ENCODE peak calls at places on chromosomes 1 and 21, in eight cellular contexts. K is activated CD4-positive, alpha-beta T cell treated with anti-CD3 and anti-CD28 coated beads, Interleukin-2, amount 50 U/mL, for 1 hour; V is GM23248; A is Panc1; X is right lobe of liver; N is HTR-8/SVneo; U is stimulated activated CD8-positive, alpha-beta memory T cell treated with anti-CD3 and anti-CD28 coated beads, Interleukin-15, amount 100 ng/mL, for 1 hour; L is A172. S is an unnamed sample.

GRCh38 chr1:91736999-91737615 is 148.8 kb downstream of the TGFBR3 start:
- DNase-seq in L (peak), N (peak), V (peak), X (no peak), A (peak), U (no peak), K (no peak), S (no peak)

GRCh38 chr1:226310123-226310540 is 1.2 kb upstream of the LIN9 start:
- DNase-seq in V (no peak), L (peak), X (no peak), N (no peak), U (no peak), A (no peak), K (no peak), S (peak)

GRCh38 chr1:233607252-233608119 is 6.4 kb upstream of the KCNK1 start:
- DNase-seq in A (no peak), L (no peak), X (peak), N (no peak), K (no peak), U (no peak), V (peak), S (no peak)

GRCh38 chr1:2966940-2967725 is 54.1 kb upstream of the ACTRT2 start:
- DNase-seq in K (no peak), V (no peak), X (no peak), A (no peak), U (no peak), N (no peak), L (no peak), S (no peak)

GRCh38 chr1:33322870-33323585 is 2.1 kb upstream of the A3GALT2 start:
- DNase-seq in N (no peak), L (no peak), X (no peak), V (no peak), K (no peak), U (no peak), A (no peak), S (no peak)

GRCh38 chr1:108826081-108826635 is 30.7 kb downstream of the AKNAD1 start:
- DNase-seq in A (no peak), N (no peak), K (no peak), U (no peak), V (peak), X (no peak), L (no peak), S (peak)

GRCh38 chr1:69569983-69570755 is 2.4 kb downstream of the LRRC7 start:
- DNase-seq in K (no peak), X (no peak), A (no peak), V (no peak), N (no peak), L (no peak), U (no peak), S (peak)

GRCh38 chr21:42006765-42007164 is 3.4 kb downstream of the ZBTB21 start:
- DNase-seq in K (no peak), L (no peak), X (no peak), A (no peak), U (no peak), N (no peak), V (peak), S (no peak)

GRCh38 chr1:160519542-160520435 is 3.3 kb downstream of the SLAMF6 start:
- DNase-seq in L (peak), K (no peak), V (no peak), A (no peak), U (no peak), X (no peak), N (no peak), S (no peak)

GRCh38 chr1:1304331-1305299 is 3.1 kb downstream of the ACAP3 start:
- DNase-seq in L (peak), U (no peak), X (no peak), K (no peak), N (peak), A (no peak), V (peak), S (peak)

GRCh38 chr1:119438761-119439160 is 23.8 kb downstream of the HSD3B2 start:
- DNase-seq in X (no peak), U (no peak), K (no peak), N (no peak), A (no peak), V (no peak), L (no peak), S (no peak)

GRCh38 chr1:63854091-63854490 is 80.3 kb downstream of the ROR1 start:
- DNase-seq in L (no peak), K (no peak), A (no peak), N (no peak), U (no peak), V (no peak), X (no peak), S (no peak)

S was measured in NCI-H2227 treated with DMSO at 0.1 percent for 48 hours.